ENCODE peak calls at places on chromosome 21, in nine cellular contexts. One of them, this sample, is unnamed.

GRCh38 chr21:21200103-21200938 is 202.1 kb downstream of the NCAM2 start:
- DNase-seq in Daoy: peak
- DNase-seq in cardiac muscle cell: no peak
- DNase-seq in NCI-H2107: no peak
- DNase-seq in effector CD8-positive, alpha-beta T cell: no peak
- DNase-seq in heart left ventricle: peak
- DNase-seq in Right ventricle myocardium inferior: no peak
- DNase-seq in iPS-NIHi11: no peak
- DNase-seq in AG10803: peak
- DNase-seq in this sample: no peak

GRCh38 chr21:45161039-45161945 is 86.9 kb downstream of the ADARB1 start:
- DNase-seq in iPS-NIHi11: no peak
- DNase-seq in AG10803: no peak
- DNase-seq in Daoy: no peak
- DNase-seq in cardiac muscle cell: peak
- DNase-seq in heart left ventricle: no peak
- DNase-seq in NCI-H2107: no peak
- DNase-seq in Right ventricle myocardium inferior: peak
- DNase-seq in effector CD8-positive, alpha-beta T cell: no peak
- DNase-seq in this sample: no peak

GRCh38 chr21:24759348-24760118 is 847.7 kb downstream of the MRPL39 start:
- DNase-seq in heart left ventricle: no peak
- DNase-seq in iPS-NIHi11: no peak
- DNase-seq in NCI-H2107: no peak
- DNase-seq in cardiac muscle cell: no peak
- DNase-seq in Right ventricle myocardium inferior: no peak
- DNase-seq in AG10803: no peak
- DNase-seq in effector CD8-positive, alpha-beta T cell: no peak
- DNase-seq in Daoy: no peak
- DNase-seq in this sample: no peak

GRCh38 chr21:43812139-43812821 is 22.9 kb downstream of the RRP1 start:
- DNase-seq in Right ventricle myocardium inferior: no peak
- DNase-seq in NCI-H2107: peak
- DNase-seq in cardiac muscle cell: no peak
- DNase-seq in iPS-NIHi11: no peak
- DNase-seq in heart left ventricle: no peak
- DNase-seq in AG10803: peak
- DNase-seq in Daoy: peak
- DNase-seq in effector CD8-positive, alpha-beta T cell: no peak
- DNase-seq in this sample: no peak

GRCh38 chr21:35696644-35697043 is 363.7 kb downstream of the SETD4 start:
- DNase-seq in AG10803: no peak
- DNase-seq in cardiac muscle cell: peak
- DNase-seq in Daoy: no peak
- DNase-seq in heart left ventricle: no peak
- DNase-seq in NCI-H2107: no peak
- DNase-seq in effector CD8-positive, alpha-beta T cell: no peak
- DNase-seq in iPS-NIHi11: no peak
- DNase-seq in Right ventricle myocardium inferior: no peak
- DNase-seq in this sample: no peak

GRCh38 chr21:35232545-35233176 is 183.6 kb upstream of the RUNX1 start:
- DNase-seq in iPS-NIHi11: no peak
- DNase-seq in Right ventricle myocardium inferior: no peak
- DNase-seq in heart left ventricle: no peak
- DNase-seq in AG10803: peak
- DNase-seq in cardiac muscle cell: no peak
- DNase-seq in Daoy: peak
- DNase-seq in effector CD8-positive, alpha-beta T cell: no peak
- DNase-seq in NCI-H2107: no peak
- DNase-seq in this sample: no peak

GRCh38 chr21:42169758-42170157 is 49.2 kb upstream of the ABCG1 start:
- DNase-seq in effector CD8-positive, alpha-beta T cell: no peak
- DNase-seq in NCI-H2107: no peak
- DNase-seq in iPS-NIHi11: no peak
- DNase-seq in heart left ventricle: no peak
- DNase-seq in AG10803: no peak
- DNase-seq in Daoy: no peak
- DNase-seq in Right ventricle myocardium inferior: no peak
- DNase-seq in cardiac muscle cell: no peak
- DNase-seq in this sample: no peak

GRCh38 chr21:43869486-43870325 is 4.7 kb downstream of the AGPAT3 start:
- DNase-seq in cardiac muscle cell: no peak
- DNase-seq in heart left ventricle: no peak
- DNase-seq in NCI-H2107: no peak
- DNase-seq in Daoy: no peak
- DNase-seq in AG10803: no peak
- DNase-seq in Right ventricle myocardium inferior: no peak
- DNase-seq in effector CD8-positive, alpha-beta T cell: no peak
- DNase-seq in iPS-NIHi11: no peak
- DNase-seq in this sample: no peak

GRCh38 chr21:17607684-17608083 is 5.0 kb downstream of the BTG3 start:
- DNase-seq in Daoy: no peak
- DNase-seq in Right ventricle myocardium inferior: no peak
- DNase-seq in AG10803: no peak
- DNase-seq in heart left ventricle: no peak
- DNase-seq in NCI-H2107: no peak
- DNase-seq in effector CD8-positive, alpha-beta T cell: no peak
- DNase-seq in cardiac muscle cell: no peak
- DNase-seq in iPS-NIHi11: no peak
- DNase-seq in this sample: no peak

GRCh38 chr21:21046063-21046462 is 47.9 kb downstream of the NCAM2 start:
- DNase-seq in iPS-NIHi11: peak
- DNase-seq in cardiac muscle cell: no peak
- DNase-seq in Right ventricle myocardium inferior: no peak
- DNase-seq in Daoy: no peak
- DNase-seq in NCI-H2107: no peak
- DNase-seq in effector CD8-positive, alpha-beta T cell: no peak
- DNase-seq in AG10803: no peak
- DNase-seq in heart left ventricle: no peak
- DNase-seq in this sample: no peak

GRCh38 chr21:14595449-14595848 is 49.3 kb upstream of the SAMSN1 start:
- DNase-seq in AG10803: no peak
- DNase-seq in Right ventricle myocardium inferior: no peak
- DNase-seq in NCI-H2107: no peak
- DNase-seq in heart left ventricle: no peak
- DNase-seq in iPS-NIHi11: no peak
- DNase-seq in Daoy: no peak
- DNase-seq in cardiac muscle cell: no peak
- DNase-seq in effector CD8-positive, alpha-beta T cell: no peak
- DNase-seq in this sample: no peak

GRCh38 chr21:36188081-36188681 is 31.6 kb downstream of the DOP1B start:
- DNase-seq in effector CD8-positive, alpha-beta T cell: no peak
- DNase-seq in NCI-H2107: no peak
- DNase-seq in AG10803: no peak
- DNase-seq in heart left ventricle: peak
- DNase-seq in iPS-NIHi11: no peak
- DNase-seq in cardiac muscle cell: no peak
- DNase-seq in Daoy: no peak
- DNase-seq in Right ventricle myocardium inferior: peak
- DNase-seq in this sample: no peak

GRCh38 chr21:25963186-25963585 is 207.4 kb downstream of the APP start:
- DNase-seq in Right ventricle myocardium inferior: no peak
- DNase-seq in Daoy: peak
- DNase-seq in heart left ventricle: no peak
- DNase-seq in iPS-NIHi11: peak
- DNase-seq in effector CD8-positive, alpha-beta T cell: no peak
- DNase-seq in NCI-H2107: no peak
- DNase-seq in cardiac muscle cell: no peak
- DNase-seq in AG10803: no peak
- DNase-seq in this sample: no peak

GRCh38 chr21:45010096-45010495 is 64.3 kb upstream of the ADARB1 start:
- DNase-seq in NCI-H2107: no peak
- DNase-seq in iPS-NIHi11: no peak
- DNase-seq in heart left ventricle: no peak
- DNase-seq in Daoy: no peak
- DNase-seq in Right ventricle myocardium inferior: peak
- DNase-seq in effector CD8-positive, alpha-beta T cell: no peak
- DNase-seq in AG10803: peak
- DNase-seq in cardiac muscle cell: peak
- DNase-seq in this sample: no peak

GRCh38 chr21:37155216-37155615 is 82.2 kb downstream of the TTC3 start:
- DNase-seq in NCI-H2107: no peak
- DNase-seq in iPS-NIHi11: peak
- DNase-seq in Daoy: no peak
- DNase-seq in Right ventricle myocardium inferior: no peak
- DNase-seq in AG10803: peak
- DNase-seq in effector CD8-positive, alpha-beta T cell: no peak
- DNase-seq in heart left ventricle: no peak
- DNase-seq in cardiac muscle cell: no peak
- DNase-seq in this sample: no peak

GRCh38 chr21:35291034-35291433 is 241.9 kb upstream of the RUNX1 start:
- DNase-seq in effector CD8-positive, alpha-beta T cell: no peak
- DNase-seq in NCI-H2107: no peak
- DNase-seq in iPS-NIHi11: no peak
- DNase-seq in cardiac muscle cell: no peak
- DNase-seq in AG10803: no peak
- DNase-seq in heart left ventricle: no peak
- DNase-seq in Daoy: no peak
- DNase-seq in Right ventricle myocardium inferior: no peak
- DNase-seq in this sample: no peak

GRCh38 chr21:29656504-29657227 is 283.1 kb downstream of the GRIK1 start:
- DNase-seq in effector CD8-positive, alpha-beta T cell: no peak
- DNase-seq in iPS-NIHi11: no peak
- DNase-seq in cardiac muscle cell: no peak
- DNase-seq in Daoy: peak
- DNase-seq in NCI-H2107: no peak
- DNase-seq in Right ventricle myocardium inferior: no peak
- DNase-seq in heart left ventricle: no peak
- DNase-seq in AG10803: peak
- DNase-seq in this sample: no peak

GRCh38 chr21:45875416-45875760 is 106.2 kb upstream of the COL6A1 start:
- DNase-seq in effector CD8-positive, alpha-beta T cell: no peak
- DNase-seq in cardiac muscle cell: no peak
- DNase-seq in Daoy: no peak
- DNase-seq in Right ventricle myocardium inferior: no peak
- DNase-seq in heart left ventricle: no peak
- DNase-seq in iPS-NIHi11: no peak
- DNase-seq in AG10803: no peak
- DNase-seq in NCI-H2107: no peak
- DNase-seq in this sample: no peak

GRCh38 chr21:36881223-36881622 is 85.2 kb downstream of the HLCS start:
- DNase-seq in iPS-NIHi11: no peak
- DNase-seq in AG10803: peak
- DNase-seq in NCI-H2107: no peak
- DNase-seq in cardiac muscle cell: no peak
- DNase-seq in effector CD8-positive, alpha-beta T cell: no peak
- DNase-seq in Daoy: peak
- DNase-seq in Right ventricle myocardium inferior: no peak
- DNase-seq in heart left ventricle: no peak
- DNase-seq in this sample: no peak

GRCh38 chr21:44917446-44918106 is 3.1 kb downstream of the ITGB2 start:
- DNase-seq in NCI-H2107: no peak
- DNase-seq in effector CD8-positive, alpha-beta T cell: no peak
- DNase-seq in iPS-NIHi11: no peak
- DNase-seq in AG10803: no peak
- DNase-seq in heart left ventricle: no peak
- DNase-seq in cardiac muscle cell: no peak
- DNase-seq in Right ventricle myocardium inferior: no peak
- DNase-seq in Daoy: no peak
- DNase-seq in this sample: no peak

GRCh38 chr21:41459884-41460534 is 34.0 kb downstream of the MX1 start:
- DNase-seq in iPS-NIHi11: no peak
- DNase-seq in cardiac muscle cell: no peak
- DNase-seq in heart left ventricle: no peak
- DNase-seq in AG10803: no peak
- DNase-seq in effector CD8-positive, alpha-beta T cell: no peak
- DNase-seq in Right ventricle myocardium inferior: no peak
- DNase-seq in Daoy: no peak
- DNase-seq in NCI-H2107: no peak
- DNase-seq in this sample: no peak

GRCh38 chr21:46207920-46208571 is 20.5 kb downstream of the LSS start:
- DNase-seq in AG10803: no peak
- DNase-seq in cardiac muscle cell: no peak
- DNase-seq in Daoy: no peak
- DNase-seq in Right ventricle myocardium inferior: no peak
- DNase-seq in heart left ventricle: no peak
- DNase-seq in NCI-H2107: no peak
- DNase-seq in effector CD8-positive, alpha-beta T cell: no peak
- DNase-seq in iPS-NIHi11: no peak
- DNase-seq in this sample: no peak

This sample was measured in NCI-H2081 treated with DMSO at 0.1 percent for 48 hours.